ENCODE peak calls at places on chromosomes 6 and 20, in five cellular contexts. W is gastrocnemius medialis, H is choroid plexus epithelial cell, V is natural killer cell, S is cardiac fibroblast. K is an unnamed sample.

GRCh38 chr20:57671072-57671391 is 38.8 kb downstream of the PMEPA1 start:
- DNase-seq in W (no peak), H (no peak), V (no peak), S (no peak), K (no peak)

GRCh38 chr6:158943380-158944032 is 56.5 kb downstream of the RSPH3 start:
- DNase-seq in W (no peak), H (no peak), V (no peak), S (no peak), K (no peak)

GRCh38 chr6:129901910-129902309 is 40.8 kb upstream of the TMEM244 start:
- DNase-seq in W (no peak), H (peak; percentile 44), V (no peak), S (peak; percentile 25), K (no peak)

GRCh38 chr6:163529605-163530004 is 115.1 kb downstream of the QKI start:
- DNase-seq in W (no peak), H (peak; percentile 85), V (no peak), S (peak; percentile 93), K (no peak)

GRCh38 chr6:37679539-37680476 is 17.9 kb downstream of the MDGA1 start:
- DNase-seq in W (peak; percentile 71), H (no peak), V (no peak), S (no peak), K (no peak)

GRCh38 chr6:35811699-35811995 is 6.5 kb downstream of the LHFPL5 start:
- DNase-seq in W (no peak), H (no peak), V (no peak), S (no peak), K (no peak)

GRCh38 chr6:169722362-169723199 is 1.7 kb downstream of the PHF10 start:
- DNase-seq in W (no peak), H (peak; percentile 78), V (peak; percentile 30), S (peak; percentile 79), K (no peak)

GRCh38 chr6:38805682-38806081 is 90.6 kb downstream of the DNAH8 start:
- DNase-seq in W (no peak), H (no peak), V (no peak), S (no peak), K (no peak)

GRCh38 chr6:6885521-6886088 is 222.2 kb upstream of the RREB1 start:
- DNase-seq in W (peak; percentile 78), H (peak; percentile 16), V (no peak), S (no peak), K (no peak)

DNA sequence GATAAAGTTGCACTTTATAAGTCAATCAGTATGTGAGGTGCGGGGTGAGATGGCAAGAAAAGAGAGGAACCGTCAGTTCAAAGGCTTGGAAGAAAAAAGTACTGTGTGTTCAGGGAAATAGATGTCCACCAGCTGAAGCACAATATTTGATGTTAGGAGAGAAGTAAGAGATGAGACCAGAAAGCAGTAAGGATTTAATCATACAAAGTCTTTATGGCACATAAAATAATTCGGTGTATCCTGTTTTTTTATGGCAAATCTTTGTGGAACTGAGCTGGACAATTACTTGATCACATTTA is 197.2 kb downstream of the FAXC start:
- DNase-seq in W (no peak), H (no peak), V (no peak), S (no peak), K (no peak)
- TF ChIP-seq CTCF in W (no peak), H (no peak), V (no peak), S (no peak), K (no peak)

GRCh38 chr6:43803055-43803782 is 33.2 kb downstream of the VEGFA start:
- DNase-seq in W (no peak), H (peak; percentile 44), V (no peak), S (peak; percentile 33), K (no peak)

GRCh38 chr6:43799671-43800623 is 29.9 kb downstream of the VEGFA start:
- DNase-seq in W (no peak), H (no peak), V (no peak), S (no peak), K (no peak)

GRCh38 chr6:43801489-43802181 is 31.6 kb downstream of the VEGFA start:
- DNase-seq in W (no peak), H (no peak), V (no peak), S (no peak), K (no peak)

GRCh38 chr6:43798688-43799444 is 28.9 kb downstream of the VEGFA start:
- DNase-seq in W (peak; percentile 99), H (peak; percentile 56), V (no peak), S (peak; percentile 87), K (no peak)

GRCh38 chr6:43800746-43801488 is 30.9 kb downstream of the VEGFA start:
- DNase-seq in W (no peak), H (no peak), V (no peak), S (no peak), K (no peak)
- TF ChIP-seq CTCF in W (no peak), H (peak; percentile 12), V (no peak), S (peak; percentile 14), K (peak; percentile 43)

DNA sequence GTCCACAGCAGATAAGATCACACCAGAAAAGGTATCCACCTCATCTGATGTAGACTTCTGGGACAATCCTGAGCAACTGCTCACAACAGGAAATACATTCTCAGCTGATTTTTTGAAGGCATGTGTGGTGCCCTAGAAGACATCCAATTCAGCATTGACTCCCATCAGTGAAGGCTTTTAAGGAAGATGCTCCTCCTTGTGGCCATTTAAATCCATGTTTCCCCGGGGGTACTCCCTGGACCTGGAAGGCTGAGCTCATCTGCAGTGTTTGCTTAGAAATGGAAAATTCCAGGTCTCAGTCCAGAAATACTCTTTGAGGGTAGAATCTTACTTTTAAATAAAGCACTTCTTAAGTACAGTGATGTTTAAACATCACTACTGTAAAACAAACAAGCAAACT is 195.5 kb upstream of the PDE10A start:
- DNase-seq in W (no peak), H (peak; percentile 63), V (no peak), S (peak; percentile 52), K (no peak)
- TF ChIP-seq CTCF in W (no peak), H (peak; percentile 63), V (no peak), S (peak; percentile 29), K (peak; percentile 59)

GRCh38 chr6:42131531-42131930 is 10.9 kb downstream of the C6orf132 start:
- DNase-seq in W (no peak), H (peak; percentile 94), V (no peak), S (peak; percentile 90), K (no peak)
- TF ChIP-seq CTCF in W (no peak), H (no peak), V (no peak), S (no peak), K (no peak)

DNA sequence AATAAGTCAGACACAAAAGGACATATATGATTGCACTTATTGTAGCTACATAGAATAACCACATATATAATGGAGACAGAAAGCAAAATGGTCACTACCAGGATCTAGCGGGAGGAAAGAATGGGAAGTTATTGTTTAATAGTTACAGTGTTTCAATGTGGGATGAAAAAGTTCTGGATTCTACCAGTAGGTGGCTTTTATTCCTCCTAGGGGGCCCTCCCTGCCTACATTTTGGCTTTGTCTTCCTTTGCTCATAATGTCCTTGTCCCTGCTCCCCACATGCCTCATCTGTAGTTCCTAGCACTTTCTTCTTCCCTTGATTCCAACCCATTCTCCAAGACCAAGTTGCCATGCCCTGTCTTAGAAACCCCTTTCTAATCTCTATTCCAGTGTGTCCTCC is 16.3 kb downstream of the ZNF133 start:
- DNase-seq in W (no peak), H (peak; percentile 5), V (no peak), S (peak; percentile 5), K (no peak)
- TF ChIP-seq CTCF in W (no peak), H (peak; percentile 42), V (no peak), S (peak; percentile 21), K (peak; percentile 61)

K was measured in type B pancreatic cell.